ENCODE peak calls at places on chromosomes 7 and 10, in ten cellular contexts. N is stomach; X is dorsolateral prefrontal cortex; F is fibroblast of lung; J is tibial artery; M is CD4-positive, alpha-beta T cell; W is neural crest cell; C is glutamatergic neuron; Y is upper lobe of right lung; B is endothelial cell. Q is an unnamed sample.

GRCh38 chr7:1432411-1433082 is 26.7 kb downstream of the MICALL2 start:
- DNase-seq in N (peak; percentile 82), X (peak; percentile 69), F (peak; percentile 46), J (peak; percentile 60), M (peak; percentile 73), W (peak; percentile 95), C (peak; percentile 89), Y (peak; percentile 86), B (peak; percentile 89), Q (peak; percentile 84)

GRCh38 chr10:50951451-50951850 is 66.0 kb upstream of the A1CF start:
- DNase-seq in N (no peak), X (no peak), F (no peak), J (no peak), M (no peak), W (no peak), C (no peak), Y (no peak), B (no peak), Q (no peak)

GRCh38 chr10:4470231-4470840 is 355.7 kb upstream of the AKR1E2 start:
- DNase-seq in N (no peak), X (no peak), F (peak; percentile 60), J (no peak), M (no peak), W (no peak), C (no peak), Y (no peak), B (no peak), Q (no peak)

GRCh38 chr10:12847361-12847975 is 154.0 kb downstream of the CCDC3 start:
- DNase-seq in N (no peak), X (no peak), F (no peak), J (no peak), M (no peak), W (peak; percentile 16), C (peak; percentile 65), Y (no peak), B (peak; percentile 55), Q (peak; percentile 74)

GRCh38 chr10:122239578-122240257 is 31.4 kb upstream of the BTBD16 start:
- DNase-seq in N (no peak), X (no peak), F (peak; percentile 74), J (peak; percentile 41), M (no peak), W (no peak), C (no peak), Y (no peak), B (no peak), Q (no peak)

GRCh38 chr10:15279236-15279635 is 91.9 kb downstream of the FAM171A1 start:
- DNase-seq in N (no peak), X (no peak), F (no peak), J (no peak), M (no peak), W (no peak), C (no peak), Y (no peak), B (no peak), Q (no peak)

GRCh38 chr10:73228247-73228646 is 18.8 kb downstream of the DNAJC9 start:
- DNase-seq in N (no peak), X (no peak), F (peak; percentile 47), J (no peak), M (no peak), W (no peak), C (no peak), Y (no peak), B (no peak), Q (no peak)

GRCh38 chr7:88306590-88307048 is at the start of gene STEAP4:
- DNase-seq in N (peak; percentile 81), X (peak; percentile 38), F (peak; percentile 67), J (peak; percentile 87), M (no peak), W (peak; percentile 8), C (peak; percentile 40), Y (peak; percentile 89), B (peak; percentile 70), Q (peak; percentile 71)

GRCh38 chr10:667096-667495 is 22.4 kb downstream of the DIP2C start:
- DNase-seq in N (no peak), X (no peak), F (no peak), J (no peak), M (no peak), W (no peak), C (peak; percentile 80), Y (peak; percentile 46), B (no peak), Q (no peak)

GRCh38 chr7:151366872-151367207 is 25.2 kb downstream of the NUB1 start:
- DNase-seq in N (no peak), X (no peak), F (peak; percentile 86), J (no peak), M (no peak), W (no peak), C (no peak), Y (no peak), B (no peak), Q (no peak)

GRCh38 chr7:77289387-77289786 is 89.8 kb upstream of the FGL2 start:
- DNase-seq in N (no peak), X (no peak), F (no peak), J (no peak), M (no peak), W (no peak), C (no peak), Y (no peak), B (no peak), Q (no peak)

GRCh38 chr7:114645451-114645850 is 230.8 kb downstream of the FOXP2 start:
- DNase-seq in N (no peak), X (no peak), F (no peak), J (no peak), M (no peak), W (no peak), C (no peak), Y (no peak), B (no peak), Q (peak; percentile 30)
- TF ChIP-seq CTCF in N (no peak), X (no peak), F (no peak), J (no peak), M (no peak), W (no peak), C (no peak), Y (no peak), B (no peak), Q (no peak)

GRCh38 chr10:61898435-61898778 is 3.1 kb upstream of the ARID5B start:
- DNase-seq in N (no peak), X (no peak), F (no peak), J (no peak), M (no peak), W (no peak), C (no peak), Y (no peak), B (no peak), Q (no peak)

GRCh38 chr10:61899045-61899444 is 2.5 kb upstream of the ARID5B start:
- DNase-seq in N (no peak), X (no peak), F (peak; percentile 61), J (no peak), M (no peak), W (no peak), C (no peak), Y (no peak), B (no peak), Q (no peak)

GRCh38 chr10:61896854-61897661 is 4.4 kb upstream of the ARID5B start:
- DNase-seq in N (peak; percentile 49), X (no peak), F (peak; percentile 80), J (peak; percentile 52), M (peak; percentile 16), W (peak; percentile 59), C (peak; percentile 31), Y (peak; percentile 85), B (peak; percentile 74), Q (peak; percentile 80)

GRCh38 chr10:61899663-61899996 is 1.9 kb upstream of the ARID5B start:
- DNase-seq in N (no peak), X (no peak), F (no peak), J (no peak), M (no peak), W (no peak), C (no peak), Y (no peak), B (no peak), Q (no peak)

GRCh38 chr10:61897671-61898434 is 3.6 kb upstream of the ARID5B start:
- DNase-seq in N (peak; percentile 55), X (peak; percentile 55), F (peak; percentile 60), J (peak; percentile 51), M (peak; percentile 10), W (no peak), C (no peak), Y (no peak), B (peak; percentile 29), Q (peak; percentile 62)
- TF ChIP-seq CTCF in N (no peak), X (peak; percentile 21), F (peak; percentile 14), J (peak; percentile 39), M (no peak), W (peak; percentile 52), C (no peak), Y (peak; percentile 48), B (no peak), Q (peak; percentile 33)

GRCh38 chr7:39908973-39909372 is 41.1 kb upstream of the CDK13 start:
- DNase-seq in N (no peak), X (no peak), F (no peak), J (no peak), M (no peak), W (no peak), C (no peak), Y (no peak), B (no peak), Q (no peak)

GRCh38 chr7:39908141-39908540 is 41.9 kb upstream of the CDK13 start:
- DNase-seq in N (no peak), X (no peak), F (no peak), J (no peak), M (no peak), W (no peak), C (no peak), Y (no peak), B (no peak), Q (no peak)

GRCh38 chr7:39909526-39909925 is 40.5 kb upstream of the CDK13 start:
- DNase-seq in N (no peak), X (no peak), F (no peak), J (no peak), M (no peak), W (no peak), C (no peak), Y (no peak), B (no peak), Q (no peak)

GRCh38 chr7:39910108-39910869 is 39.8 kb upstream of the CDK13 start:
- DNase-seq in N (no peak), X (no peak), F (peak; percentile 12), J (no peak), M (no peak), W (no peak), C (no peak), Y (no peak), B (no peak), Q (no peak)

GRCh38 chr7:39911167-39911566 is 38.9 kb upstream of the CDK13 start:
- DNase-seq in N (no peak), X (no peak), F (no peak), J (no peak), M (no peak), W (no peak), C (no peak), Y (no peak), B (no peak), Q (no peak)
- TF ChIP-seq CTCF in N (no peak), X (no peak), F (no peak), J (no peak), M (no peak), W (no peak), C (no peak), Y (no peak), B (no peak), Q (no peak)

DNA sequence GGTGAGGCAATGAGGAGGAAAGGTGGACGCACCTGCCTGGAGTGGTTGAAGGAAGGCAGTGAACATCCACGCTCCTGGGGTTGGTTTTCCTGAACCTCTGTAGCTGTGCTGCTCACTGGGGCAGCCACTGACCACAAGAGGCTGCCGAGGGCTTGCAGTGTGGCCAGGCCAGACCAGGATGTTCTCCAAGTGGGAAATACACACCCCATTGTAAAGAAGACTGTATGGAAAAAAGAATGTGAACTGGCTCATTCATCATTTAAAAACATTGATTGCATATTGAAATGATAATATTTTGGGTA is 107.6 kb downstream of the SNX10 start:
- DNase-seq in N (peak; percentile 28), X (no peak), F (peak; percentile 18), J (peak; percentile 28), M (no peak), W (peak; percentile 24), C (peak; percentile 55), Y (no peak), B (peak; percentile 61), Q (peak; percentile 59)
- TF ChIP-seq CTCF in N (no peak), X (no peak), F (peak; percentile 19), J (peak; percentile 9), M (no peak), W (peak; percentile 40), C (no peak), Y (peak; percentile 49), B (no peak), Q (peak; percentile 24)

Q was measured in neural progenitor cell.